ENCODE peak calls at places on chromosome 20, in nine cellular contexts. U is ovary; G is left ventricle myocardium inferior; J is T-cell; E is activated CD4-positive, CD25-positive, alpha-beta regulatory T cell; I is neural crest cell; N is ELF-1; Y is NCI-H2227 treated with DMSO at 0.1 percent for 48 hours; X is T-helper 2 cell. W is an unnamed sample.

GRCh38 chr20:36235892-36236785 is at the start of gene AAR2:
- DNase-seq in I (peak), N (peak), X (peak), G (peak), J (peak), E (peak), U (peak), Y (peak), W (peak)

GRCh38 chr20:58213112-58213511 is 15.3 kb downstream of the ANKRD60 start:
- DNase-seq in X (no peak), U (no peak), N (no peak), J (no peak), G (no peak), Y (peak), I (no peak), E (no peak), W (no peak)

GRCh38 chr20:40599987-40600386 is 89.0 kb downstream of the MAFB start:
- DNase-seq in J (no peak), G (no peak), N (no peak), U (no peak), E (no peak), I (no peak), X (no peak), Y (no peak), W (no peak)

GRCh38 chr20:9467995-9468394 is 46.4 kb upstream of the LAMP5 start:
- DNase-seq in I (no peak), Y (no peak), G (no peak), N (peak), E (no peak), X (no peak), U (no peak), J (no peak), W (no peak)

GRCh38 chr20:31712112-31712553 is 10.5 kb downstream of the BCL2L1 start:
- DNase-seq in J (no peak), Y (no peak), N (no peak), U (no peak), E (no peak), I (no peak), X (no peak), G (no peak), W (no peak)

GRCh38 chr20:539848-540247 is 3.7 kb downstream of the CSNK2A1 start:
- DNase-seq in I (no peak), Y (no peak), U (peak), N (no peak), J (no peak), E (no peak), G (no peak), X (no peak), W (no peak)

GRCh38 chr20:6635034-6635736 is 132.3 kb upstream of the BMP2 start:
- DNase-seq in I (no peak), G (no peak), E (no peak), U (no peak), Y (no peak), J (no peak), N (no peak), X (no peak), W (no peak)

GRCh38 chr20:24163501-24163900 is 174.9 kb upstream of the GGTLC1 start:
- DNase-seq in G (no peak), N (no peak), X (no peak), I (no peak), J (no peak), U (no peak), Y (no peak), E (no peak), W (no peak)

GRCh38 chr20:13700761-13701160 is 62.0 kb upstream of the TASP1 start:
- DNase-seq in I (no peak), U (no peak), N (no peak), E (no peak), J (no peak), Y (no peak), X (no peak), G (no peak), W (no peak)